ENCODE peak calls at places on chromosomes 1 and 21, in eight cellular contexts. H is EL; K is activated naive CD8-positive, alpha-beta T cell treated with anti-CD3 and anti-CD28 coated beads for 36 hours; X is omental fat pad; U is astrocyte of the spinal cord; W is HCEC 1CT; M is stimulated activated CD4-positive, alpha-beta T cell treated with anti-CD3 and anti-CD28 coated beads, Interleukin-2, amount 100 ng/mL, for 48 hours; T is neural crest cell. R is an unnamed sample.

GRCh38 chr1:53316742-53317650 is 10.9 kb downstream of the LRP8 start:
- DNase-seq in K (no peak), H (no peak), M (no peak), T (no peak), U (no peak), W (no peak), X (no peak), R (no peak)

GRCh38 chr1:117690230-117690629 is 84.4 kb downstream of the TENT5C start:
- DNase-seq in X (no peak), W (no peak), M (no peak), U (no peak), H (no peak), K (no peak), T (no peak), R (no peak)

GRCh38 chr1:248858891-248859889 is at the start of gene ZNF692:
- DNase-seq in T (peak; percentile 92), W (peak; percentile 97), H (peak; percentile 96), X (peak; percentile 85), U (peak; percentile 98), K (peak; percentile 97), M (peak; percentile 95), R (peak; percentile 97)

GRCh38 chr21:45525153-45525909 is 16.9 kb downstream of the SLC19A1 start:
- DNase-seq in H (no peak), K (no peak), T (no peak), M (no peak), U (no peak), W (no peak), X (no peak), R (no peak)

GRCh38 chr1:209057901-209058300 is 525.6 kb upstream of the CAMK1G start:
- DNase-seq in T (no peak), W (no peak), M (no peak), U (no peak), K (no peak), H (no peak), X (no peak), R (no peak)

GRCh38 chr1:108617008-108617723 is 43.7 kb downstream of the HENMT1 start:
- DNase-seq in T (no peak), M (no peak), X (no peak), U (no peak), K (no peak), W (no peak), H (no peak), R (no peak)

GRCh38 chr1:184843732-184844495 is 89.3 kb upstream of the EDEM3 start:
- DNase-seq in H (no peak), T (no peak), M (no peak), K (peak; percentile 58), W (no peak), X (no peak), U (no peak), R (no peak)

GRCh38 chr1:112998592-112999235 is 42.7 kb upstream of the SLC16A1 start:
- DNase-seq in K (no peak), H (peak; percentile 13), T (no peak), X (no peak), W (peak; percentile 31), M (no peak), U (peak; percentile 84), R (no peak)

GRCh38 chr1:160925652-160926241 is 28.9 kb downstream of the ITLN2 start:
- DNase-seq in W (peak; percentile 20), K (no peak), X (no peak), M (no peak), T (no peak), H (peak; percentile 15), U (no peak), R (no peak)

GRCh38 chr1:15426492-15427279 is 11.6 kb upstream of the CTRC start:
- DNase-seq in M (no peak), K (no peak), W (peak; percentile 56), H (peak; percentile 51), X (no peak), U (no peak), T (no peak), R (no peak)

GRCh38 chr21:16084776-16085364 is 355.1 kb downstream of the USP25 start:
- DNase-seq in K (no peak), M (no peak), X (no peak), U (peak; percentile 79), W (no peak), T (no peak), H (peak; percentile 74), R (no peak)

GRCh38 chr1:81802601-81803422 is 2.1 kb downstream of the ADGRL2 start:
- DNase-seq in W (peak; percentile 66), X (no peak), U (peak; percentile 53), M (no peak), H (peak; percentile 51), T (peak; percentile 59), K (peak; percentile 1), R (peak; percentile 27)

GRCh38 chr1:225942574-225942973 is 1.6 kb upstream of the LEFTY2 start:
- DNase-seq in W (no peak), X (no peak), H (no peak), U (no peak), T (no peak), K (no peak), M (no peak), R (no peak)

GRCh38 chr1:178487070-178487615 is 9.6 kb downstream of the CLEC20A start:
- DNase-seq in U (no peak), H (no peak), M (no peak), W (no peak), K (no peak), X (no peak), T (no peak), R (no peak)

GRCh38 chr1:106620521-106620954 is 435.9 kb upstream of the PRMT6 start:
- DNase-seq in W (no peak), U (peak; percentile 80), T (no peak), H (peak; percentile 23), K (no peak), X (no peak), M (no peak), R (no peak)

GRCh38 chr1:97314685-97315084 is 593.1 kb downstream of the PTBP2 start:
- DNase-seq in K (no peak), W (no peak), U (no peak), T (no peak), X (no peak), H (no peak), M (no peak), R (no peak)

GRCh38 chr21:46060596-46061061 is 37.3 kb upstream of the COL6A2 start:
- DNase-seq in H (peak; percentile 99), K (peak; percentile 68), U (peak; percentile 99), W (peak; percentile 97), T (no peak), X (peak; percentile 23), M (no peak), R (no peak)

GRCh38 chr1:52033190-52034049 is at the start of gene KTI12:
- DNase-seq in U (peak; percentile 89), T (peak; percentile 65), K (peak; percentile 88), M (peak; percentile 74), X (peak; percentile 57), W (peak; percentile 87), H (peak; percentile 91), R (no peak)

GRCh38 chr1:7187121-7187510 is 401.9 kb downstream of the CAMTA1 start:
- DNase-seq in H (no peak), M (no peak), U (no peak), T (no peak), K (no peak), X (no peak), W (no peak), R (no peak)

GRCh38 chr1:52632732-52633290 is at the start of gene SHISAL2A:
- DNase-seq in H (peak; percentile 29), T (peak; percentile 40), X (no peak), W (no peak), U (no peak), M (peak; percentile 43), K (peak; percentile 70), R (no peak)

R was measured in NT2/D1.